ENCODE peak calls at places on chromosomes 1 and 21, in four cellular contexts. U, Z, X and D are unnamed samples.

GRCh38 chr1:53147171-53147570 is 4.7 kb upstream of the SLC1A7 start:
- DNase-seq in X (no peak), Z (no peak), U (no peak), D (no peak)

GRCh38 chr1:2091611-2092604 is 41.7 kb downstream of the PRKCZ start:
- DNase-seq in Z (peak; percentile 79), X (no peak), U (no peak), D (peak; percentile 18)

GRCh38 chr1:46532498-46533178 is 18.8 kb downstream of the KNCN start:
- DNase-seq in Z (peak; percentile 83), U (peak; percentile 72), X (no peak), D (no peak)

GRCh38 chr1:17929224-17929623 is 174.1 kb downstream of the ACTL8 start:
- DNase-seq in X (no peak), Z (no peak), U (no peak), D (no peak)

GRCh38 chr1:179953974-179954493 is 576 bp upstream of the CEP350 start:
- DNase-seq in U (peak; percentile 18), X (no peak), Z (peak; percentile 67), D (peak; percentile 49)

GRCh38 chr21:46116189-46116845 is 18.4 kb downstream of the COL6A2 start:
- DNase-seq in U (no peak), X (no peak), Z (no peak), D (no peak)

GRCh38 chr21:31426235-31426797 is 82.3 kb upstream of the TIAM1 start:
- DNase-seq in U (no peak), Z (no peak), X (no peak), D (no peak)

GRCh38 chr1:9651220-9651564 is 339 bp upstream of the PIK3CD start:
- DNase-seq in Z (no peak), X (no peak), U (no peak), D (no peak)

GRCh38 chr1:86940599-86940998 is 26.2 kb downstream of the HS2ST1 start:
- DNase-seq in X (no peak), U (no peak), Z (no peak), D (no peak)

GRCh38 chr1:212733109-212733508 is 33.5 kb upstream of the BATF3 start:
- DNase-seq in Z (no peak), U (no peak), X (no peak), D (no peak)
- TF ChIP-seq PHF8 in Z (no peak), U (no peak), X (no peak), D (no peak)

DNA sequence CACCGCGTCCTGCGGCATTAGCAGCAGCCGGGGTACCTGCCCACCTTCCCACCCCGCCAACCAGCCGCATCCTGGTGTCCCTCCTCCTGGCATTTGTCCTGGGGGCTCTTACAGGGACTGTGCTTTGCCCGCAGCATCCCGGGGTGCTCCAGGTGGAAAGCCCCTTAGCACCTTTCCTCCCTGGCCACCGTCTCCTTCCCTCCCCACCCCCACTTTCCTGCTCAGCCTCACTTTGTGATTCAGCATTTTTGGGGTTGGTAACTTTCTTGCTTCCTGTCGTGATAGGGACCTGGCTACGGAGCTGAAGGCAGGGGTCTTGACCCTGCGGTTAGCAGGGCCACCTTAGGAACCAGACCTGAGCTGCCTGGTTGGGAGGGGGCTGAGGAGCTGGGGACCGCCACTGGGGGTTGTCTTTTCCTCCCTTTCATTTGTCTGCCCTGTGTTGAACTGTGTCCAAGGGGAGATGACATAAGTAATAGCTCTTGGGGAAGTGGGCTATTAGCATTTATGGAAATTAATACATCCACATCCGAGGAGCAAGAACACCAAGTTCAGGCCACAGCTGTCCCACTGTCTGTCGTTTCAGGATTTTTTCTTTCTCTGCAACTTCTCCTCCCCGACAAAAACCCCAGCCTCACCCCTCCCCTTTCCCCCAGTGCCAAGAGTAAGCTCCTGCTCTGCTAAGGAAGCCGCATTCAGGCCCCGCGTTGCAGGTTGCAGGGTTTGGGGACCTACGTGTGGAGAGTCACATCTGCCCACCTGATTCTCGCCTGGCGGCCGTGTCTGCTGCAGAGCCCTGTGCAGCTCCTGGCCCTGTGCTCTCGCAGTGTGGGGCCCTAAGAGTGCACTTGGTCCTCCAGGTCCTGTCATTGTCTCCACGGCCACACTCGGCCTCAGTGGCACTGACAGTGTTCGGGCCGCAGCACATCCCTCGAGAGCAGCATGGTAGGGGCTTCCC is 1.6 kb upstream of the NPHP4 start:
- DNase-seq in U (no peak), X (no peak), Z (peak; percentile 90), D (no peak)
- TF ChIP-seq PHF8 in U (no peak), X (no peak), Z (peak; percentile 10), D (no peak)

GRCh38 chr1:44239337-44239960 is 26.2 kb downstream of the DMAP1 start:
- DNase-seq in U (no peak), Z (peak; percentile 19), X (peak; percentile 38), D (peak; percentile 48)
- TF ChIP-seq PHF8 in U (no peak), Z (no peak), X (no peak), D (no peak)

GRCh38 chr1:61435226-61435625 is 289.7 kb downstream of the TM2D1 start:
- DNase-seq in Z (no peak), U (no peak), X (no peak), D (no peak)

GRCh38 chr1:61433646-61434045 is 291.3 kb downstream of the TM2D1 start:
- DNase-seq in U (no peak), Z (no peak), X (no peak), D (no peak)

GRCh38 chr1:61432616-61433388 is 292.1 kb downstream of the TM2D1 start:
- DNase-seq in U (no peak), X (no peak), Z (no peak), D (no peak)

GRCh38 chr1:61436016-61436415 is 288.9 kb downstream of the TM2D1 start:
- DNase-seq in Z (no peak), U (no peak), X (no peak), D (no peak)

GRCh38 chr1:61434276-61434675 is 290.7 kb downstream of the TM2D1 start:
- DNase-seq in X (no peak), U (no peak), Z (no peak), D (no peak)
- TF ChIP-seq PHF8 in X (no peak), U (no peak), Z (no peak), D (no peak)

GRCh38 chr1:45348020-45348419 is 7.8 kb upstream of the MUTYH start:
- DNase-seq in X (no peak), U (no peak), Z (no peak), D (no peak)
- TF ChIP-seq PHF8 in X (no peak), U (no peak), Z (no peak), D (no peak)